ENCODE peak calls at places on chromosomes 13 and 19, in ten cellular contexts. One of them, this sample, is unnamed. For H3K27me3 and H3K4me1, the result is how much of the 10 kb centered on the place peaks cover.

GRCh38 chr13:44471686-44472085 is 98.1 kb downstream of the SERP2 start:
- DNase-seq in breast epithelium: no peak
- DNase-seq in ascending aorta: no peak
- DNase-seq in A673: no peak
- DNase-seq in neuronal stem cell: no peak
- DNase-seq in neural progenitor cell: no peak
- DNase-seq in psoas muscle: no peak
- DNase-seq in fibroblast of lung: peak
- DNase-seq in H9: no peak
- DNase-seq in uterus: no peak
- DNase-seq in this sample: no peak

GRCh38 chr13:47726394-47726793 is 274.7 kb downstream of the SUCLA2 start:
- DNase-seq in breast epithelium: no peak
- DNase-seq in ascending aorta: no peak
- DNase-seq in A673: no peak
- DNase-seq in neuronal stem cell: no peak
- DNase-seq in neural progenitor cell: no peak
- DNase-seq in psoas muscle: no peak
- DNase-seq in fibroblast of lung: no peak
- DNase-seq in H9: no peak
- DNase-seq in uterus: no peak
- DNase-seq in this sample: no peak

GRCh38 chr19:17450264-17451075 is 2.0 kb upstream of the TMEM221 start:
- DNase-seq in breast epithelium: no peak
- DNase-seq in ascending aorta: no peak
- DNase-seq in A673: no peak
- DNase-seq in neuronal stem cell: no peak
- DNase-seq in neural progenitor cell: no peak
- DNase-seq in psoas muscle: no peak
- DNase-seq in fibroblast of lung: no peak
- DNase-seq in H9: no peak
- DNase-seq in uterus: no peak
- DNase-seq in this sample: no peak

GRCh38 chr13:100280681-100281080 is 191.8 kb downstream of the PCCA start:
- DNase-seq in breast epithelium: no peak
- DNase-seq in ascending aorta: no peak
- DNase-seq in A673: no peak
- DNase-seq in neuronal stem cell: no peak
- DNase-seq in neural progenitor cell: no peak
- DNase-seq in psoas muscle: no peak
- DNase-seq in fibroblast of lung: peak
- DNase-seq in H9: no peak
- DNase-seq in uterus: no peak
- DNase-seq in this sample: no peak

GRCh38 chr13:48317511-48317981 is 14.0 kb downstream of the RB1 start:
- DNase-seq in breast epithelium: no peak
- DNase-seq in ascending aorta: no peak
- DNase-seq in A673: no peak
- DNase-seq in neuronal stem cell: no peak
- DNase-seq in neural progenitor cell: no peak
- DNase-seq in psoas muscle: no peak
- DNase-seq in fibroblast of lung: no peak
- DNase-seq in H9: no peak
- DNase-seq in uterus: no peak
- DNase-seq in this sample: peak

GRCh38 chr19:2726904-2727639 is 5.9 kb upstream of the DIRAS1 start:
- DNase-seq in breast epithelium: no peak
- DNase-seq in ascending aorta: no peak
- DNase-seq in A673: no peak
- DNase-seq in neuronal stem cell: no peak
- DNase-seq in neural progenitor cell: peak
- DNase-seq in psoas muscle: no peak
- DNase-seq in fibroblast of lung: no peak
- DNase-seq in H9: no peak
- DNase-seq in uterus: no peak
- DNase-seq in this sample: no peak

GRCh38 chr13:95530178-95530577 is 22.3 kb upstream of the CLDN10 start:
- DNase-seq in breast epithelium: no peak
- DNase-seq in ascending aorta: no peak
- DNase-seq in A673: peak
- DNase-seq in neuronal stem cell: no peak
- DNase-seq in neural progenitor cell: no peak
- DNase-seq in psoas muscle: peak
- DNase-seq in fibroblast of lung: peak
- DNase-seq in H9: no peak
- DNase-seq in uterus: no peak
- DNase-seq in this sample: no peak

GRCh38 chr13:60448907-60449510 is 52.0 kb downstream of the TDRD3 start:
- DNase-seq in breast epithelium: no peak
- DNase-seq in ascending aorta: no peak
- DNase-seq in A673: peak
- DNase-seq in neuronal stem cell: peak
- DNase-seq in neural progenitor cell: peak
- DNase-seq in psoas muscle: no peak
- DNase-seq in fibroblast of lung: peak
- DNase-seq in H9: no peak
- DNase-seq in uterus: no peak
- DNase-seq in this sample: no peak

GRCh38 chr13:45299194-45299593 is 41.8 kb downstream of the TPT1 start:
- DNase-seq in breast epithelium: no peak
- DNase-seq in ascending aorta: peak
- DNase-seq in A673: no peak
- DNase-seq in neuronal stem cell: no peak
- DNase-seq in neural progenitor cell: no peak
- DNase-seq in psoas muscle: no peak
- DNase-seq in fibroblast of lung: peak
- DNase-seq in H9: no peak
- DNase-seq in uterus: no peak
- DNase-seq in this sample: no peak

GRCh38 chr19:19540707-19541515 is 2.8 kb downstream of the CILP2 start:
- DNase-seq in breast epithelium: peak
- DNase-seq in ascending aorta: no peak
- DNase-seq in A673: peak
- DNase-seq in neuronal stem cell: peak
- DNase-seq in neural progenitor cell: peak
- DNase-seq in psoas muscle: no peak
- DNase-seq in fibroblast of lung: peak
- DNase-seq in H9: peak
- DNase-seq in uterus: no peak
- DNase-seq in this sample: peak

GRCh38 chr19:1026189-1027019 is at the start of gene CNN2:
- DNase-seq in breast epithelium: peak
- DNase-seq in ascending aorta: peak
- DNase-seq in A673: peak
- DNase-seq in neuronal stem cell: peak
- DNase-seq in neural progenitor cell: peak
- DNase-seq in psoas muscle: peak
- DNase-seq in fibroblast of lung: peak
- DNase-seq in H9: peak
- DNase-seq in uterus: peak
- DNase-seq in this sample: peak

GRCh38 chr13:100658363-100658762 is 16.2 kb downstream of the TMTC4 start:
- DNase-seq in breast epithelium: no peak
- DNase-seq in ascending aorta: no peak
- DNase-seq in A673: no peak
- DNase-seq in neuronal stem cell: no peak
- DNase-seq in neural progenitor cell: no peak
- DNase-seq in psoas muscle: no peak
- DNase-seq in fibroblast of lung: no peak
- DNase-seq in H9: no peak
- DNase-seq in uterus: no peak
- DNase-seq in this sample: no peak

GRCh38 chr13:23488442-23488841 is 54.9 kb upstream of the SACS start:
- DNase-seq in breast epithelium: peak
- DNase-seq in ascending aorta: no peak
- DNase-seq in A673: no peak
- DNase-seq in neuronal stem cell: no peak
- DNase-seq in neural progenitor cell: no peak
- DNase-seq in psoas muscle: no peak
- DNase-seq in fibroblast of lung: peak
- DNase-seq in H9: no peak
- DNase-seq in uterus: no peak
- DNase-seq in this sample: no peak
- H3K27ac ChIP-seq in breast epithelium: no peak
- H3K27ac ChIP-seq in ascending aorta: no peak
- H3K27ac ChIP-seq in A673: no peak
- H3K27ac ChIP-seq in neuronal stem cell: no peak
- H3K27ac ChIP-seq in neural progenitor cell: no peak
- H3K27ac ChIP-seq in psoas muscle: peak
- H3K27ac ChIP-seq in fibroblast of lung: peak
- H3K27ac ChIP-seq in H9: no peak
- H3K27ac ChIP-seq in uterus: no peak
- H3K27ac ChIP-seq in this sample: no peak

DNA sequence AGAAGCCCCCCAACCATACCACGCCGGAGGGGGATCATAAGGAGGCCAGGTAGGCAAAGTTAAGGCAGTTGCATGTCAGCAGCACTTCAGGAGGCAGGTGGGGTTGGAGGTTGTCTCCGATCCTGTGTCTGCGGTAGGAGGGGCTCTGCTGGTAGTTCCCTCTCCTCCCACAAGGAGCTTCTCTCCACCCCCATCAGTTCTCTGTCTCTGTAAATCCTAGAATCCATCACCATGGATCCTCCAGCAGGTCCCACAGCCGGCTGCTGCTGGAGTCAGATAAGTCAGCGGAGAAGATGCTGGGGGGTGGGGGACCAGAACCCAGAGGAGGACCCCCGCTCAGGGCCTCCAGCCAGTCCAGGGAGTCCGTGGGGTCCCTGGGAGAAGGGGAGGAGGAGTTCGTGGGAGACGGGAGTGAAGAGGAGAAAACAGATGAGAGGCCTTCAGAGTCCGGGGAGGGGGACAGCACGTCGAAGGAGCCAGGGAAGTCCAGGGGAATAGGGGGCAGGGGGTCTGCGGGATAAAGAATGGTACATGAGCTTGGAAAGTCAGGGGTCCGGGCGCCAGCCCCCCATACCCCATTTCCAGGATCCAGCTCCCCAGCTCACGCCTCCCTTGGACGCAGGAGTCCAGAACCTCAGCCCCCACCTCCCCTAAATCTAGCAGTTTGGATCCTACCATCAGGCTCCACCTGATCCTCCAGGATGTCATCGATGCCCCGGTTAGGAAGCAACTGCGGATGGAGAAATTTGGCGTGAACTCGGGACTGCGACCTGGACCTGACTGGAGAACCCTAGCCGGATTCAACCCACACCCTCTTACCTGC is 6.3 kb downstream of the MAMSTR start:
- DNase-seq in breast epithelium: no peak
- DNase-seq in ascending aorta: no peak
- DNase-seq in A673: no peak
- DNase-seq in neuronal stem cell: no peak
- DNase-seq in neural progenitor cell: peak
- DNase-seq in psoas muscle: no peak
- DNase-seq in fibroblast of lung: peak
- DNase-seq in H9: peak
- DNase-seq in uterus: no peak
- DNase-seq in this sample: no peak
- H3K27me3 ChIP-seq in breast epithelium: under half
- H3K27me3 ChIP-seq in ascending aorta: under half
- H3K27me3 ChIP-seq in A673: under half
- H3K27me3 ChIP-seq in neuronal stem cell: under half
- H3K27me3 ChIP-seq in neural progenitor cell: under half
- H3K27me3 ChIP-seq in psoas muscle: under half
- H3K27me3 ChIP-seq in fibroblast of lung: under half
- H3K27me3 ChIP-seq in H9: under half
- H3K27me3 ChIP-seq in uterus: under half
- H3K27me3 ChIP-seq in this sample: under half

GRCh38 chr19:20969898-20970297 is 46.8 kb downstream of the ZNF85 start:
- DNase-seq in breast epithelium: no peak
- DNase-seq in ascending aorta: no peak
- DNase-seq in A673: no peak
- DNase-seq in neuronal stem cell: no peak
- DNase-seq in neural progenitor cell: no peak
- DNase-seq in psoas muscle: no peak
- DNase-seq in fibroblast of lung: no peak
- DNase-seq in H9: no peak
- DNase-seq in uterus: no peak
- DNase-seq in this sample: no peak

GRCh38 chr19:20969498-20969897 is 46.4 kb downstream of the ZNF85 start:
- DNase-seq in breast epithelium: peak
- DNase-seq in ascending aorta: no peak
- DNase-seq in A673: no peak
- DNase-seq in neuronal stem cell: no peak
- DNase-seq in neural progenitor cell: no peak
- DNase-seq in psoas muscle: no peak
- DNase-seq in fibroblast of lung: no peak
- DNase-seq in H9: no peak
- DNase-seq in uterus: no peak
- DNase-seq in this sample: no peak

GRCh38 chr19:20964798-20965197 is 41.7 kb downstream of the ZNF85 start:
- DNase-seq in breast epithelium: no peak
- DNase-seq in ascending aorta: no peak
- DNase-seq in A673: no peak
- DNase-seq in neuronal stem cell: no peak
- DNase-seq in neural progenitor cell: no peak
- DNase-seq in psoas muscle: no peak
- DNase-seq in fibroblast of lung: no peak
- DNase-seq in H9: peak
- DNase-seq in uterus: no peak
- DNase-seq in this sample: no peak

DNA sequence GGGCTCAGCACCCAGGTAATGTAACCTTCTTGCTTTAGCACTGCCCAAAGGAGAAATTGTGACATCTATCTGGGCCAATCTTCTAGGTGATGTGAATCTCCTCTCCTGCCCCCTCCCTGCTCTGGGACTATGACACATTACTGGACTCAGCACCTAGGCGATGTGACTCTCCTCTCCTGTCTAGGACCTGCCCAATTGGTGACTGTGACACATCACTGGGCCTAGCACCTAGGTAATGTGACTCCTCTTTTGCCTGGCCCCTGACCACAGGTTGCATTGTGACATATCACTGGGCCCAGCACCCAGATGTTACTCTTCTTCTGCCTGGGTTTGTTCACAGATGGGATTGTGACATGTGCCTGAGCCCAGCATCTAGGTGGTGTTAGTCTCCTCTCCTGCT is 45.0 kb downstream of the ZNF85 start:
- DNase-seq in breast epithelium: no peak
- DNase-seq in ascending aorta: no peak
- DNase-seq in A673: no peak
- DNase-seq in neuronal stem cell: no peak
- DNase-seq in neural progenitor cell: no peak
- DNase-seq in psoas muscle: no peak
- DNase-seq in fibroblast of lung: no peak
- DNase-seq in H9: no peak
- DNase-seq in uterus: no peak
- DNase-seq in this sample: no peak
- H3K4me1 ChIP-seq in breast epithelium: under half
- H3K4me1 ChIP-seq in ascending aorta: under half
- H3K4me1 ChIP-seq in A673: under half
- H3K4me1 ChIP-seq in neuronal stem cell: under half
- H3K4me1 ChIP-seq in neural progenitor cell: under half
- H3K4me1 ChIP-seq in psoas muscle: under half
- H3K4me1 ChIP-seq in fibroblast of lung: under half
- H3K4me1 ChIP-seq in H9: under half
- H3K4me1 ChIP-seq in uterus: under half
- H3K4me1 ChIP-seq in this sample: under half

DNA sequence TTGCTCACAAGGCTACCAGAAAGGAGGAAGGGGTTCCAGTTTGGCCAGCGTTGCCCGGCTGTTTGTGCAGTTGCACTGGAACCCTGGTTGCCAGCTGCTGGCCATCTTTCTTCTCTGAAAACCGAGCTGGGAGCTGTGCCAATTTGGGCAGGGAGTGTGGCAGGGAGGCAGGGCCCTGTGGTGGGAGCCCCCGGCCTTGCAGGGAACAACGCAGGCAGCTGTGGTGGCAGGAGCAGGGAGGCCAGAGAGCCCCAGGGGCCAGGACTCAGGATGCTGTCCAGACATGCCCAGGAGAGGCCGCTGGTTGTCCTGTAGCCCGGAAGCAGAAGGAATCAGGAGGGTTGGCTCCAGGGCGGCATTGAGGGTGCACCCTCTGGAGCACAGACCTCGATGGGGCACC is 4.8 kb downstream of the KMT5C start:
- DNase-seq in breast epithelium: peak
- DNase-seq in ascending aorta: no peak
- DNase-seq in A673: no peak
- DNase-seq in neuronal stem cell: no peak
- DNase-seq in neural progenitor cell: no peak
- DNase-seq in psoas muscle: no peak
- DNase-seq in fibroblast of lung: peak
- DNase-seq in H9: no peak
- DNase-seq in uterus: no peak
- DNase-seq in this sample: no peak
- H3K27ac ChIP-seq in breast epithelium: peak
- H3K27ac ChIP-seq in ascending aorta: no peak
- H3K27ac ChIP-seq in A673: no peak
- H3K27ac ChIP-seq in neuronal stem cell: no peak
- H3K27ac ChIP-seq in neural progenitor cell: no peak
- H3K27ac ChIP-seq in psoas muscle: no peak
- H3K27ac ChIP-seq in fibroblast of lung: no peak
- H3K27ac ChIP-seq in H9: no peak
- H3K27ac ChIP-seq in uterus: no peak
- H3K27ac ChIP-seq in this sample: no peak

This sample was measured in upper lobe of left lung.